ENCODE peak calls at places on chromosomes 7 and 10, in five cellular contexts. R is IMR-90, N is H1, B is neuronal stem cell, W is trophoblast cell. H is an unnamed sample.

GRCh38 chr7:45984386-45985295 is 63.6 kb upstream of the IGFBP3 start:
- DNase-seq in R (no peak), N (no peak), B (no peak), W (no peak), H (no peak)

GRCh38 chr7:39153647-39154046 is 175.9 kb downstream of the POU6F2 start:
- DNase-seq in R (no peak), N (no peak), B (no peak), W (no peak), H (peak; percentile 33)

GRCh38 chr10:43888551-43888950 is 239.9 kb upstream of the ZNF32 start:
- DNase-seq in R (peak; percentile 95), N (no peak), B (no peak), W (no peak), H (no peak)

GRCh38 chr10:132109341-132110072 is 43.8 kb downstream of the JAKMIP3 start:
- DNase-seq in R (peak; percentile 2), N (no peak), B (no peak), W (no peak), H (peak; percentile 18)

GRCh38 chr7:112204776-112205347 is 1.3 kb downstream of the DOCK4 start:
- DNase-seq in R (no peak), N (no peak), B (no peak), W (no peak), H (no peak)

GRCh38 chr7:128103498-128104108 is 72.4 kb upstream of the LRRC4 start:
- DNase-seq in R (no peak), N (no peak), B (no peak), W (no peak), H (no peak)

GRCh38 chr10:21281765-21282484 is 243.6 kb downstream of the SKIDA1 start:
- DNase-seq in R (no peak), N (peak; percentile 88), B (no peak), W (peak; percentile 38), H (peak; percentile 91)

GRCh38 chr10:15775513-15775912 is 55.8 kb upstream of the ITGA8 start:
- DNase-seq in R (peak; percentile 92), N (no peak), B (no peak), W (no peak), H (no peak)

GRCh38 chr10:112949875-112950507 is at the start of gene TCF7L2:
- DNase-seq in R (peak; percentile 95), N (peak; percentile 94), B (peak; percentile 99), W (peak; percentile 96), H (peak; percentile 99)
- H3K14ac ChIP-seq in R (peak within 1 kb of the TSS; percentile 58), N (no peak within 1 kb of the TSS), B (no peak within 1 kb of the TSS), W (peak within 1 kb of the TSS; percentile 78), H (peak within 1 kb of the TSS; percentile 63)

GRCh38 chr10:69892436-69893215 is 90.9 kb downstream of the COL13A1 start:
- DNase-seq in R (no peak), N (no peak), B (no peak), W (no peak), H (no peak)

GRCh38 chr10:69885379-69886156 is 83.9 kb downstream of the COL13A1 start:
- DNase-seq in R (peak; percentile 15), N (no peak), B (no peak), W (no peak), H (no peak)

GRCh38 chr10:69891057-69891617 is 89.4 kb downstream of the COL13A1 start:
- DNase-seq in R (no peak), N (no peak), B (no peak), W (no peak), H (no peak)

GRCh38 chr10:69890065-69890831 is 88.5 kb downstream of the COL13A1 start:
- DNase-seq in R (no peak), N (no peak), B (no peak), W (no peak), H (no peak)

DNA sequence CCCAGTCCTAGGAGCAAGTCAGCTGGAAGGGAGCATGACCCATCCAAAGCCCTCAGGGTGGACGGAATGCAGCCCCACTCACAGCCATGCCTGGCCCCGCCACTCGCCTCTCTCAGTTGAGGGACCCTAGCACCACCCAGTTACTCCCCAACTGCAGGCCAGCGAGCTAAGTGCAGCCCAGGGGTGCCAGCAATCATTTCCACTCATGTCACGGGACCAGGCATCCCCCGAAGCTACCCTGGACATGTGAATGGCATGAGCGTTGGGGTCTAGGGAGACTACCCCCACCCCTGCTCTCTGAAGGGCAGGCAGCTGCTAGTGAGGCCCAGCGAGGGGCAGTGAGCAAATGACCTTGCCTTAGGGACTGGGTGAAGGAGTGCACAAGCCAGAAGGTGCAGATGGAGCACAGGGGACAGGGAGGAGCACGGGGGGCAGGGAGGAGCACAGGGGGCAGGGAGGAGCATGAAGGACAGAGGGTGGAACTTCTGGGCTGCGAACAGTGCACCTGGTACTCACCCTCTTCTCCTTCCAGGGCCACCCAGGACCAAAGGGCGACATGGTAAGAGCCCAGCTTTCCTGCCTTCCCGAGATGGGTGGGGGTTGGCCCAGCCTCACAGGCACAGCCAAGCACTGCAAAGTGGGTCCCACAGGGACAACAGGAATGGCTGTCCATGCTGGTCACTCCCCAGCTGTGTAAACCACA is 87.3 kb downstream of the COL13A1 start:
- DNase-seq in R (no peak), N (no peak), B (no peak), W (no peak), H (no peak)
- H3K14ac ChIP-seq in R (no peak overlapping the region), N (no peak overlapping the region), B (no peak overlapping the region), W (no peak overlapping the region), H (no peak overlapping the region)

GRCh38 chr7:151060416-151061234 is 1.2 kb downstream of the SLC4A2 start:
- DNase-seq in R (no peak), N (no peak), B (peak; percentile 63), W (no peak), H (no peak)
- H3K14ac ChIP-seq in R (peak overlapping the region; percentile 81), N (no peak overlapping the region), B (peak overlapping the region; percentile 4), W (peak overlapping the region; percentile 81), H (no peak overlapping the region)

DNA sequence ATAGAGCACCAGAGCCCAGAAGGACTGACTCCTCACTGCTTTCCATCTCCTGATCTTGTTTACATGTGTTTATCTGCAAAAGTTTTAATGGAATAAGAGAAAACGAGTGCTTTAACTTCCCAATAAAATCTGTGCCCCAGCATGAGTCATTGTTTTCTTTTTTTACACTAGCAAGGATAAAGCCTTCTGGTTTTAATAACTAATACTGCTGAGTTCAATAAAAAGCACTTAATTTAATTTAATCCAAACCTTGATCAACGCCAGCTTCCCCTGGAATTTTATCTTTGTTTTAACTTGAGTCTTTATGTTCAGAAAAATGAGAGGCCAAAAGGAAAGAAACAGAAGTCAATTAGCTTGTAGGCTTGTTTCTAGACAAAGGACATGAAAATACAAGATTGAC is 227.5 kb downstream of the HPSE2 start:
- DNase-seq in R (no peak), N (no peak), B (no peak), W (no peak), H (no peak)
- H3K14ac ChIP-seq in R (no peak overlapping the region), N (no peak overlapping the region), B (no peak overlapping the region), W (no peak overlapping the region), H (no peak overlapping the region)

GRCh38 chr7:44200699-44201461 is at the start of gene YKT6:
- DNase-seq in R (peak; percentile 93), N (peak; percentile 88), B (peak; percentile 80), W (peak; percentile 94), H (peak; percentile 95)
- H3K14ac ChIP-seq in R (peak within 1 kb of the TSS; percentile 92), N (no peak within 1 kb of the TSS), B (peak within 1 kb of the TSS; percentile 71), W (peak within 1 kb of the TSS; percentile 94), H (peak within 1 kb of the TSS; percentile 14)

DNA sequence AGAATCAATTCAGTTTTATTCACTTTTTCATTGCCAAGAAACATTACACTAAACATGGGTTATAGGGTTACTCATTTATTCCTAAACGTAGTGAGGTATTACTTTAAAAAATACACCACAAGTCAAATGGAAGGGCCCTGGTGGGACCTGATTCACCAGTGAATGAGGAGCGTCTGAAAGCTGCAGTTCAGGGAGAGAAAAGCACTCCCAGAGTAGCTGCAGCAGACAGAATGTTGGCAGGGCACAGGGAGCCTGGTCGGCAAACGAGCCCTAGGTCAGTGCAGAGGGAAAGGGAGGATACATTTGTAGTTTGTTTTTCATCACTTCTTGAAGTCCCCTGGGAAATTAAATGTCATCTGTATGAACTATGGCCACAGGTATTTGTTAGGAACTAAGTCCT is 361.7 kb upstream of the ETV1 start:
- DNase-seq in R (no peak), N (no peak), B (peak; percentile 26), W (no peak), H (no peak)
- H3K14ac ChIP-seq in R (no peak overlapping the region), N (no peak overlapping the region), B (no peak overlapping the region), W (no peak overlapping the region), H (no peak overlapping the region)

GRCh38 chr7:116524609-116525297 is at the start of gene CAV1:
- DNase-seq in R (peak; percentile 92), N (peak; percentile 76), B (no peak), W (peak; percentile 92), H (peak; percentile 78)
- H3K14ac ChIP-seq in R (peak within 1 kb of the TSS; percentile 99), N (no peak within 1 kb of the TSS), B (no peak within 1 kb of the TSS), W (peak within 1 kb of the TSS; percentile 18), H (no peak within 1 kb of the TSS)